ENCODE peak calls at places on chromosome 3, in four cellular contexts. X is stimulated activated CD4-positive, alpha-beta T cell treated with anti-CD3 and anti-CD28 coated beads, Interleukin-12 subunit alpha, Interleukin-12 subunit beta, amount 100 ng/mL, for 24 hours; O is left colon; D is skeletal muscle cell. P is an unnamed sample.

GRCh38 chr3:13600950-13601691 is 52.2 kb downstream of the FBLN2 start:
- DNase-seq in X (no peak), O (no peak), D (peak; percentile 39), P (peak; percentile 83)

GRCh38 chr3:134378384-134378783 is 4.1 kb upstream of the AMOTL2 start:
- DNase-seq in X (no peak), O (no peak), D (no peak), P (no peak)

GRCh38 chr3:128409621-128410581 is 56.8 kb downstream of the DNAJB8 start:
- DNase-seq in X (no peak), O (no peak), D (no peak), P (no peak)

GRCh38 chr3:195095035-195095703 is 175.8 kb downstream of the XXYLT1 start:
- DNase-seq in X (no peak), O (no peak), D (no peak), P (no peak)

GRCh38 chr3:196181127-196181546 is 30.1 kb downstream of the ZDHHC19 start:
- DNase-seq in X (no peak), O (no peak), D (no peak), P (no peak)

GRCh38 chr3:196216081-196216564 is at the start of gene SLC51A:
- DNase-seq in X (no peak), O (no peak), D (no peak), P (no peak)

GRCh38 chr3:102085431-102086226 is 236.3 kb downstream of the NFKBIZ start:
- DNase-seq in X (no peak), O (no peak), D (no peak), P (no peak)

GRCh38 chr3:138078901-138079344 is 36.5 kb downstream of the DZIP1L start:
- DNase-seq in X (no peak), O (no peak), D (peak; percentile 97), P (peak; percentile 95)

GRCh38 chr3:150462108-150462507 is 54.0 kb downstream of the TSC22D2 start:
- DNase-seq in X (no peak), O (no peak), D (no peak), P (no peak)

GRCh38 chr3:126208182-126208581 is 27.8 kb upstream of the ALDH1L1 start:
- DNase-seq in X (no peak), O (no peak), D (no peak), P (no peak)

GRCh38 chr3:106034313-106034712 is 165.5 kb upstream of the CBLB start:
- DNase-seq in X (no peak), O (no peak), D (no peak), P (no peak)

P was measured in HS-5.